ENCODE peak calls at places on chromosomes 7 and 10, in five cellular contexts. One of them, this sample, is unnamed.

GRCh38 chr7:2738110-2738509 is 50.1 kb downstream of the AMZ1 start:
- DNase-seq in SK-N-SH: no peak
- DNase-seq in WTC11: peak; percentile 5
- DNase-seq in fibroblast of lung: peak; percentile 53
- DNase-seq in left ventricle myocardium inferior: no peak
- DNase-seq in this sample: peak; percentile 67

GRCh38 chr7:129825005-129825553 is 127.7 kb downstream of the UBE2H start:
- DNase-seq in SK-N-SH: peak; percentile 95
- DNase-seq in WTC11: peak; percentile 91
- DNase-seq in fibroblast of lung: peak; percentile 37
- DNase-seq in left ventricle myocardium inferior: peak; percentile 47
- DNase-seq in this sample: no peak

GRCh38 chr7:47435889-47436312 is 146.0 kb downstream of the TNS3 start:
- DNase-seq in SK-N-SH: peak; percentile 79
- DNase-seq in WTC11: peak; percentile 58
- DNase-seq in fibroblast of lung: peak; percentile 95
- DNase-seq in left ventricle myocardium inferior: peak; percentile 63
- DNase-seq in this sample: peak; percentile 89

GRCh38 chr10:92839191-92840085 is 8.9 kb upstream of the EXOC6 start:
- DNase-seq in SK-N-SH: peak; percentile 63
- DNase-seq in WTC11: peak; percentile 89
- DNase-seq in fibroblast of lung: peak; percentile 68
- DNase-seq in left ventricle myocardium inferior: peak; percentile 61
- DNase-seq in this sample: peak; percentile 86

GRCh38 chr10:117241541-117242462 is 888 bp downstream of the SLC18A2 start:
- DNase-seq in SK-N-SH: peak; percentile 75
- DNase-seq in WTC11: peak; percentile 47
- DNase-seq in fibroblast of lung: no peak
- DNase-seq in left ventricle myocardium inferior: no peak
- DNase-seq in this sample: no peak

GRCh38 chr7:5523052-5523711 is 99.5 kb upstream of the TNRC18 start:
- DNase-seq in SK-N-SH: no peak
- DNase-seq in WTC11: no peak
- DNase-seq in fibroblast of lung: peak; percentile 44
- DNase-seq in left ventricle myocardium inferior: no peak
- DNase-seq in this sample: peak; percentile 69

GRCh38 chr10:97428572-97428981 is 2.6 kb downstream of the PGAM1 start:
- DNase-seq in SK-N-SH: no peak
- DNase-seq in WTC11: no peak
- DNase-seq in fibroblast of lung: no peak
- DNase-seq in left ventricle myocardium inferior: no peak
- DNase-seq in this sample: no peak

GRCh38 chr7:112994666-112995065 is 92.0 kb downstream of the GPR85 start:
- DNase-seq in SK-N-SH: no peak
- DNase-seq in WTC11: no peak
- DNase-seq in fibroblast of lung: no peak
- DNase-seq in left ventricle myocardium inferior: no peak
- DNase-seq in this sample: peak; percentile 39

GRCh38 chr10:60661627-60662026 is 116.7 kb upstream of the CDK1 start:
- DNase-seq in SK-N-SH: no peak
- DNase-seq in WTC11: no peak
- DNase-seq in fibroblast of lung: peak; percentile 22
- DNase-seq in left ventricle myocardium inferior: no peak
- DNase-seq in this sample: peak; percentile 50

GRCh38 chr10:71713135-71714040 is 6.2 kb downstream of the C10orf105 start:
- DNase-seq in SK-N-SH: no peak
- DNase-seq in WTC11: no peak
- DNase-seq in fibroblast of lung: peak; percentile 79
- DNase-seq in left ventricle myocardium inferior: peak; percentile 87
- DNase-seq in this sample: peak; percentile 94

GRCh38 chr7:132063800-132064199 is 507.4 kb upstream of the PODXL start:
- DNase-seq in SK-N-SH: no peak
- DNase-seq in WTC11: no peak
- DNase-seq in fibroblast of lung: no peak
- DNase-seq in left ventricle myocardium inferior: no peak
- DNase-seq in this sample: no peak

GRCh38 chr7:98616381-98617050 is 569 bp upstream of the NPTX2 start:
- DNase-seq in SK-N-SH: no peak
- DNase-seq in WTC11: peak; percentile 42
- DNase-seq in fibroblast of lung: no peak
- DNase-seq in left ventricle myocardium inferior: no peak
- DNase-seq in this sample: no peak

GRCh38 chr7:77631820-77632219 is 64.4 kb upstream of the RSBN1L start:
- DNase-seq in SK-N-SH: no peak
- DNase-seq in WTC11: no peak
- DNase-seq in fibroblast of lung: no peak
- DNase-seq in left ventricle myocardium inferior: no peak
- DNase-seq in this sample: peak; percentile 32

GRCh38 chr7:69953319-69954067 is 355.2 kb downstream of the AUTS2 start:
- DNase-seq in SK-N-SH: no peak
- DNase-seq in WTC11: no peak
- DNase-seq in fibroblast of lung: no peak
- DNase-seq in left ventricle myocardium inferior: no peak
- DNase-seq in this sample: no peak

GRCh38 chr10:5654218-5654755 is 12.1 kb downstream of the ASB13 start:
- DNase-seq in SK-N-SH: no peak
- DNase-seq in WTC11: no peak
- DNase-seq in fibroblast of lung: no peak
- DNase-seq in left ventricle myocardium inferior: no peak
- DNase-seq in this sample: no peak

GRCh38 chr10:47143072-47143471 is 156.9 kb upstream of the GDF10 start:
- DNase-seq in SK-N-SH: no peak
- DNase-seq in WTC11: no peak
- DNase-seq in fibroblast of lung: no peak
- DNase-seq in left ventricle myocardium inferior: no peak
- DNase-seq in this sample: no peak

GRCh38 chr10:96626795-96627194 is 40.0 kb upstream of the TM9SF3 start:
- DNase-seq in SK-N-SH: no peak
- DNase-seq in WTC11: peak; percentile 35
- DNase-seq in fibroblast of lung: no peak
- DNase-seq in left ventricle myocardium inferior: no peak
- DNase-seq in this sample: no peak

GRCh38 chr7:122219253-122219865 is 75.3 kb upstream of the AASS start:
- DNase-seq in SK-N-SH: peak; percentile 10
- DNase-seq in WTC11: no peak
- DNase-seq in fibroblast of lung: peak; percentile 46
- DNase-seq in left ventricle myocardium inferior: no peak
- DNase-seq in this sample: peak; percentile 57

GRCh38 chr10:45592926-45593325 is 79.6 kb downstream of the ZFAND4 start:
- DNase-seq in SK-N-SH: no peak
- DNase-seq in WTC11: no peak
- DNase-seq in fibroblast of lung: no peak
- DNase-seq in left ventricle myocardium inferior: no peak
- DNase-seq in this sample: no peak

GRCh38 chr7:1855396-1856160 is 185.5 kb downstream of the ELFN1 start:
- DNase-seq in SK-N-SH: no peak
- DNase-seq in WTC11: no peak
- DNase-seq in fibroblast of lung: no peak
- DNase-seq in left ventricle myocardium inferior: peak; percentile 7
- DNase-seq in this sample: no peak

GRCh38 chr7:91435386-91436059 is 171.3 kb downstream of the FZD1 start:
- DNase-seq in SK-N-SH: no peak
- DNase-seq in WTC11: no peak
- DNase-seq in fibroblast of lung: no peak
- DNase-seq in left ventricle myocardium inferior: no peak
- DNase-seq in this sample: no peak

GRCh38 chr7:30852360-30852709 is 59.3 kb upstream of the AQP1 start:
- DNase-seq in SK-N-SH: no peak
- DNase-seq in WTC11: no peak
- DNase-seq in fibroblast of lung: no peak
- DNase-seq in left ventricle myocardium inferior: no peak
- DNase-seq in this sample: no peak

GRCh38 chr10:36038316-36038715 is 396.2 kb upstream of the FZD8 start:
- DNase-seq in SK-N-SH: no peak
- DNase-seq in WTC11: no peak
- DNase-seq in fibroblast of lung: no peak
- DNase-seq in left ventricle myocardium inferior: no peak
- DNase-seq in this sample: no peak

GRCh38 chr7:13800694-13801448 is 188.6 kb downstream of the ETV1 start:
- DNase-seq in SK-N-SH: no peak
- DNase-seq in WTC11: no peak
- DNase-seq in fibroblast of lung: peak; percentile 69
- DNase-seq in left ventricle myocardium inferior: no peak
- DNase-seq in this sample: peak; percentile 96

GRCh38 chr10:62517252-62517651 is 143.1 kb downstream of the ZNF365 start:
- DNase-seq in SK-N-SH: no peak
- DNase-seq in WTC11: no peak
- DNase-seq in fibroblast of lung: no peak
- DNase-seq in left ventricle myocardium inferior: no peak
- DNase-seq in this sample: no peak

GRCh38 chr7:34080513-34080912 is 175.2 kb downstream of the BMPER start:
- DNase-seq in SK-N-SH: no peak
- DNase-seq in WTC11: no peak
- DNase-seq in fibroblast of lung: no peak
- DNase-seq in left ventricle myocardium inferior: no peak
- DNase-seq in this sample: no peak

GRCh38 chr7:43071604-43072003 is 40.8 kb upstream of the HECW1 start:
- DNase-seq in SK-N-SH: peak; percentile 19
- DNase-seq in WTC11: peak; percentile 88
- DNase-seq in fibroblast of lung: peak; percentile 15
- DNase-seq in left ventricle myocardium inferior: no peak
- DNase-seq in this sample: peak; percentile 22
- TF ChIP-seq CTCF in SK-N-SH: peak; percentile 62
- TF ChIP-seq CTCF in WTC11: peak; percentile 85
- TF ChIP-seq CTCF in fibroblast of lung: peak; percentile 31
- TF ChIP-seq CTCF in left ventricle myocardium inferior: no peak
- TF ChIP-seq CTCF in this sample: peak; percentile 40

GRCh38 chr10:11823122-11823988 is at the start of gene PROSER2:
- DNase-seq in SK-N-SH: peak; percentile 82
- DNase-seq in WTC11: peak; percentile 47
- DNase-seq in fibroblast of lung: peak; percentile 55
- DNase-seq in left ventricle myocardium inferior: peak; percentile 51
- DNase-seq in this sample: peak; percentile 66
- TF ChIP-seq CTCF in SK-N-SH: no peak
- TF ChIP-seq CTCF in WTC11: no peak
- TF ChIP-seq CTCF in fibroblast of lung: no peak
- TF ChIP-seq CTCF in left ventricle myocardium inferior: peak; percentile 30
- TF ChIP-seq CTCF in this sample: no peak

DNA sequence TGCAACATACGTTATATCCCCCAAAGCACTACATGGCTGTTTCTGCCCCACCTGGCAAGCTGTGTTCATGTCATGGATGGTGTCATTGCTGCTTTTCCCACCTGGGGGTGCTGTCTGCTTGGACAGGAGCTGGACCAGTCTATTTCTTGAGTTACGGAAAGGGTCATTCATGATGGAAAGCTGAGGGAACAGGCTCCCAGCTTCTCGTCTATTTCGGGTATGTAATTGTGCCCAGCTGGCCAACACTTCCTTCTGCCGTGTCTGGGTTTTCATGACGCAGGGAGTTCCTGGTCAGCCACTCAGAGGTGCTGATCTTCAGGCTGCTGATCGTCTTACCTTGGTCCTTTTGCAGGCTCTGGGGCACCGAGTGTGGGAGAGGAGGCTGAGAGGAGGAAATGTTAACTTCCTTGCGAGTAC is 8.6 kb downstream of the BTBD16 start:
- DNase-seq in SK-N-SH: peak; percentile 43
- DNase-seq in WTC11: peak; percentile 79
- DNase-seq in fibroblast of lung: peak; percentile 43
- DNase-seq in left ventricle myocardium inferior: peak; percentile 38
- DNase-seq in this sample: peak; percentile 64
- TF ChIP-seq CTCF in SK-N-SH: peak; percentile 55
- TF ChIP-seq CTCF in WTC11: peak; percentile 65
- TF ChIP-seq CTCF in fibroblast of lung: peak; percentile 42
- TF ChIP-seq CTCF in left ventricle myocardium inferior: peak; percentile 74
- TF ChIP-seq CTCF in this sample: peak; percentile 79

GRCh38 chr7:106262268-106262881 is 22.4 kb downstream of the NAMPT start:
- DNase-seq in SK-N-SH: no peak
- DNase-seq in WTC11: no peak
- DNase-seq in fibroblast of lung: no peak
- DNase-seq in left ventricle myocardium inferior: no peak
- DNase-seq in this sample: no peak
- TF ChIP-seq CTCF in SK-N-SH: no peak
- TF ChIP-seq CTCF in WTC11: no peak
- TF ChIP-seq CTCF in fibroblast of lung: no peak
- TF ChIP-seq CTCF in left ventricle myocardium inferior: no peak
- TF ChIP-seq CTCF in this sample: no peak

This sample was measured in fibroblast of pulmonary artery.